ENCODE peak calls at places on chromosome 18, in six cellular contexts. V is hepatic stellate cell; T is globus pallidus; X is AG08396; Q is activated CD4-positive, alpha-beta T cell treated with anti-CD3 and anti-CD28 coated beads, Interleukin-2, amount 10 ng/mL, durations not matched to agents 7 days and 5 days; U is left ventricle myocardium inferior. H is an unnamed sample.

GRCh38 chr18:24930478-24930877 is 421.5 kb downstream of the ZNF521 start:
- DNase-seq in X (no peak), Q (no peak), U (no peak), T (no peak), V (no peak), H (no peak)

GRCh38 chr18:26383454-26384270 is 157.4 kb downstream of the TAF4B start:
- DNase-seq in T (peak), X (peak), V (peak), Q (peak), U (no peak), H (peak)

GRCh38 chr18:35438480-35439234 is 59.1 kb downstream of the INO80C start:
- DNase-seq in V (no peak), U (no peak), Q (no peak), T (no peak), X (no peak), H (no peak)

GRCh38 chr18:79988925-79989361 is 580 bp upstream of the TXNL4A start:
- DNase-seq in V (peak), Q (peak), U (peak), T (no peak), X (peak), H (peak)

GRCh38 chr18:8701546-8702118 is 3.7 kb upstream of the MTCL1 start:
- DNase-seq in U (no peak), T (no peak), X (peak), V (peak), Q (no peak), H (no peak)

GRCh38 chr18:42363446-42363845 is 408.4 kb downstream of the PIK3C3 start:
- DNase-seq in V (no peak), T (no peak), Q (no peak), U (no peak), X (no peak), H (no peak)

GRCh38 chr18:2459886-2460285 is 111.4 kb downstream of the METTL4 start:
- DNase-seq in Q (no peak), V (no peak), U (no peak), T (no peak), X (no peak), H (no peak)

GRCh38 chr18:7221424-7222155 is 9.3 kb upstream of the LRRC30 start:
- DNase-seq in T (no peak), X (peak), V (peak), Q (peak), U (no peak), H (peak)

GRCh38 chr18:37476611-37477295 is 88.8 kb downstream of the CELF4 start:
- DNase-seq in U (no peak), Q (no peak), T (no peak), X (no peak), V (no peak), H (no peak)

GRCh38 chr18:63336366-63337099 is 17.0 kb upstream of the BCL2 start:
- DNase-seq in U (no peak), Q (no peak), T (no peak), V (peak), X (peak), H (no peak)

GRCh38 chr18:61448316-61448715 is 115.1 kb downstream of the CDH20 start:
- DNase-seq in Q (no peak), T (no peak), U (no peak), X (no peak), V (no peak), H (no peak)

GRCh38 chr18:13376298-13376840 is 157.8 kb downstream of the LDLRAD4 start:
- DNase-seq in V (no peak), U (no peak), X (no peak), Q (peak), T (no peak), H (no peak)

GRCh38 chr18:66548747-66549146 is 55.1 kb downstream of the CDH19 start:
- DNase-seq in U (no peak), X (no peak), Q (no peak), V (no peak), T (no peak), H (no peak)

GRCh38 chr18:46182633-46183401 is 78.6 kb downstream of the HAUS1 start:
- DNase-seq in T (no peak), U (no peak), X (no peak), Q (no peak), V (no peak), H (no peak)

GRCh38 chr18:28766721-28767120 is 589.8 kb upstream of the CDH2 start:
- DNase-seq in T (no peak), Q (no peak), U (no peak), V (no peak), X (no peak), H (no peak)

GRCh38 chr18:38406625-38407024 is 841.0 kb upstream of the CELF4 start:
- DNase-seq in U (no peak), T (no peak), Q (no peak), X (no peak), V (no peak), H (no peak)

GRCh38 chr18:70377317-70377799 is 88.5 kb downstream of the SOCS6 start:
- DNase-seq in X (no peak), U (no peak), T (no peak), V (no peak), Q (no peak), H (no peak)

H was measured in DMS79 treated with DMSO at 0.1 percent for 48 hours.